ENCODE peak calls at places on chromosomes 2 and 18, in five cellular contexts. X, N, D, B and C are unnamed samples.

GRCh38 chr2:21175895-21176646 is 52.3 kb downstream of the TDRD15 start:
- DNase-seq in X (no peak), D (no peak), B (no peak), N (no peak), C (no peak)

GRCh38 chr2:234251326-234252271 is 201.1 kb downstream of the SPP2 start:
- DNase-seq in X (no peak), B (no peak), N (peak; percentile 61), D (no peak), C (no peak)

GRCh38 chr2:203741566-203741965 is 35.1 kb downstream of the CD28 start:
- DNase-seq in N (no peak), B (no peak), D (no peak), X (no peak), C (no peak)

GRCh38 chr18:49861659-49862058 is 48.3 kb upstream of the ACAA2 start:
- DNase-seq in N (no peak), X (no peak), D (no peak), B (peak; percentile 33), C (no peak)

GRCh38 chr18:36129300-36130038 is at the start of the genes ELP2 and SLC39A6:
- DNase-seq in N (peak; percentile 81), D (peak; percentile 95), B (peak; percentile 95), X (peak; percentile 91), C (peak; percentile 90)

GRCh38 chr18:50562686-50563085 is 2.8 kb downstream of the MAPK4 start:
- DNase-seq in B (no peak), D (no peak), X (no peak), N (no peak), C (no peak)

GRCh38 chr18:23938046-23938756 is 76.4 kb upstream of the TTC39C start:
- DNase-seq in X (no peak), B (peak; percentile 19), D (no peak), N (no peak), C (no peak)

GRCh38 chr2:239444626-239445625 is 44.1 kb upstream of the HDAC4 start:
- DNase-seq in B (no peak), X (no peak), N (no peak), D (no peak), C (peak; percentile 50)

GRCh38 chr2:190649035-190649797 is at the start of gene NAB1:
- DNase-seq in X (peak; percentile 47), N (no peak), B (peak; percentile 83), D (peak; percentile 42), C (peak; percentile 60)

GRCh38 chr2:207901847-207902246 is 123.5 kb downstream of the PLEKHM3 start:
- DNase-seq in D (no peak), N (no peak), B (no peak), X (no peak), C (no peak)

GRCh38 chr2:233699424-233700027 is 6.8 kb downstream of the UGT1A6 start:
- DNase-seq in X (no peak), B (no peak), D (no peak), N (no peak), C (no peak)

GRCh38 chr18:34650121-34650545 is 60.0 kb upstream of the DTNA start:
- DNase-seq in D (no peak), B (no peak), X (no peak), N (no peak), C (no peak)

GRCh38 chr18:57677289-57678211 is 55.9 kb upstream of the NARS1 start:
- DNase-seq in X (no peak), D (no peak), N (no peak), B (no peak), C (no peak)

GRCh38 chr2:3418766-3419165 is 39.3 kb downstream of the TRAPPC12 start:
- DNase-seq in D (no peak), B (no peak), N (no peak), X (no peak), C (no peak)

GRCh38 chr18:43627833-43628370 is 350.6 kb upstream of the SYT4 start:
- DNase-seq in N (no peak), B (no peak), D (no peak), X (no peak), C (peak; percentile 26)

GRCh38 chr2:184261818-184262217 is 336.5 kb upstream of the ZNF804A start:
- DNase-seq in D (no peak), N (no peak), B (no peak), X (no peak), C (no peak)

GRCh38 chr2:232372231-232373208 is 6.0 kb upstream of the ALPP start:
- DNase-seq in B (no peak), D (no peak), N (no peak), X (no peak), C (no peak)

GRCh38 chr18:36031407-36031806 is 36.0 kb downstream of the RPRD1A start:
- DNase-seq in N (no peak), D (no peak), X (no peak), B (no peak), C (no peak)

GRCh38 chr2:120205901-120206581 is 17.2 kb downstream of the TMEM185B start:
- DNase-seq in X (no peak), D (no peak), N (no peak), B (no peak), C (peak; percentile 16)

GRCh38 chr2:159735648-159736047 is 23.3 kb downstream of the MARCHF7 start:
- DNase-seq in X (no peak), D (no peak), N (no peak), B (no peak), C (no peak)

GRCh38 chr2:178345951-178346350 is 105.0 kb downstream of the PRKRA start:
- DNase-seq in N (no peak), X (no peak), D (no peak), B (no peak), C (no peak)